ENCODE peak calls at places on chromosomes 1 and 21, in six cellular contexts. G is ecto neural progenitor cell; B is naive thymus-derived CD4-positive, alpha-beta T cell; Q is AG09309; X is OCI-LY7; J is astrocyte of the spinal cord. W is an unnamed sample.

GRCh38 chr1:39491146-39491921 is at the start of gene BMP8A:
- DNase-seq in X (peak; percentile 72), Q (no peak), J (no peak), G (peak; percentile 85), B (peak; percentile 67), W (peak; percentile 62)

GRCh38 chr1:177783052-177783451 is 186.8 kb downstream of the SEC16B start:
- DNase-seq in G (no peak), X (no peak), J (no peak), Q (no peak), B (no peak), W (no peak)

GRCh38 chr1:196608401-196609113 is at the start of gene KCNT2:
- DNase-seq in B (no peak), J (peak; percentile 83), Q (no peak), G (peak; percentile 95), X (no peak), W (peak; percentile 22)

GRCh38 chr1:47554082-47554481 is 116.2 kb downstream of the FOXD2 start:
- DNase-seq in B (no peak), Q (no peak), X (no peak), G (no peak), J (no peak), W (no peak)

GRCh38 chr1:159867322-159868064 is 5.0 kb upstream of the VSIG8 start:
- DNase-seq in G (no peak), X (no peak), B (no peak), J (no peak), Q (no peak), W (no peak)

GRCh38 chr1:217275617-217276398 is 355.1 kb downstream of the GPATCH2 start:
- DNase-seq in X (no peak), J (peak; percentile 74), B (no peak), G (no peak), Q (no peak), W (no peak)

GRCh38 chr1:27144920-27145661 is 9.8 kb downstream of the SLC9A1 start:
- DNase-seq in Q (peak; percentile 63), B (no peak), X (no peak), J (peak; percentile 73), G (no peak), W (no peak)

GRCh38 chr1:5968161-5968736 is 24.0 kb downstream of the NPHP4 start:
- DNase-seq in G (no peak), Q (no peak), B (no peak), X (no peak), J (no peak), W (no peak)

GRCh38 chr1:143611159-143611558 is 360.6 kb downstream of the FAM72C start:
- DNase-seq in B (no peak), X (peak; percentile 2), G (no peak), J (no peak), Q (no peak), W (no peak)

GRCh38 chr1:205248793-205249601 is 21.3 kb downstream of the TMCC2 start:
- DNase-seq in J (peak; percentile 62), X (no peak), Q (no peak), B (no peak), G (no peak), W (peak; percentile 93)

GRCh38 chr1:162530985-162531319 is 30.6 kb upstream of the UAP1 start:
- DNase-seq in B (no peak), X (no peak), G (no peak), Q (no peak), J (no peak), W (no peak)

GRCh38 chr1:209220048-209220524 is 363.4 kb upstream of the CAMK1G start:
- DNase-seq in B (no peak), Q (no peak), G (no peak), J (no peak), X (no peak), W (no peak)

GRCh38 chr21:45347048-45347711 is 57.8 kb upstream of the COL18A1 start:
- DNase-seq in J (no peak), G (no peak), Q (no peak), X (no peak), B (no peak), W (no peak)

GRCh38 chr1:43265431-43265830 is 4.4 kb upstream of the TMEM125 start:
- DNase-seq in X (no peak), J (no peak), B (no peak), Q (no peak), G (no peak), W (no peak)

GRCh38 chr1:155254714-155255242 is 505 bp downstream of the ENTREP3 start:
- DNase-seq in J (peak; percentile 10), Q (no peak), X (no peak), G (peak; percentile 57), B (no peak), W (peak; percentile 45)

GRCh38 chr1:79052829-79053449 is 46.4 kb upstream of the ADGRL4 start:
- DNase-seq in B (no peak), J (no peak), Q (no peak), X (no peak), G (no peak), W (no peak)

GRCh38 chr21:21232320-21232719 is 234.1 kb downstream of the NCAM2 start:
- DNase-seq in G (no peak), Q (no peak), X (no peak), B (no peak), J (peak; percentile 66), W (peak; percentile 25)

GRCh38 chr1:118154220-118154619 is 30.8 kb downstream of the SPAG17 start:
- DNase-seq in X (no peak), B (no peak), J (no peak), G (no peak), Q (no peak), W (no peak)

GRCh38 chr1:239858058-239858457 is 233.6 kb upstream of the FMN2 start:
- DNase-seq in Q (no peak), G (no peak), X (no peak), J (peak; percentile 60), B (no peak), W (no peak)

GRCh38 chr21:45983981-45984551 is 2.5 kb downstream of the COL6A1 start:
- DNase-seq in Q (no peak), G (no peak), B (no peak), J (no peak), X (no peak), W (no peak)

W was measured in adrenal gland.